ENCODE peak calls at places on chromosomes 16 and 17, in four cellular contexts. D, Z, X and W are unnamed samples.

GRCh38 chr17:39663688-39664580 is 1.2 kb upstream of the TCAP start:
- DNase-seq in D (no peak), Z (no peak), X (no peak), W (peak)

GRCh38 chr16:57834936-57835335 is 32.6 kb upstream of the KIFC3 start:
- DNase-seq in D (no peak), Z (peak), X (no peak), W (no peak)

GRCh38 chr17:39653662-39654331 is 11.4 kb upstream of the TCAP start:
- DNase-seq in D (no peak), Z (no peak), X (no peak), W (peak)

GRCh38 chr16:85767569-85767968 is 16.7 kb upstream of the C16orf74 start:
- DNase-seq in D (no peak), Z (peak), X (no peak), W (no peak)

GRCh38 chr16:48558269-48558915 is 51.6 kb downstream of the N4BP1 start:
- DNase-seq in D (no peak), Z (peak), X (no peak), W (no peak)

GRCh38 chr16:79217375-79218011 is 383.0 kb downstream of the MAF start:
- DNase-seq in D (no peak), Z (no peak), X (no peak), W (no peak)

GRCh38 chr16:12542818-12543699 is 260.6 kb downstream of the CPPED1 start:
- DNase-seq in D (no peak), Z (no peak), X (no peak), W (no peak)

GRCh38 chr16:88711750-88712340 is 5.5 kb downstream of the CTU2 start:
- DNase-seq in D (no peak), Z (no peak), X (no peak), W (no peak)

GRCh38 chr17:14010999-14011692 is 58.2 kb upstream of the COX10 start:
- DNase-seq in D (no peak), Z (no peak), X (no peak), W (no peak)

GRCh38 chr17:50207792-50208567 is 6.5 kb upstream of the COL1A1 start:
- DNase-seq in D (no peak), Z (no peak), X (no peak), W (peak)

GRCh38 chr17:61294777-61295176 is 104.9 kb upstream of the TBX2 start:
- DNase-seq in D (no peak), Z (peak), X (no peak), W (no peak)

GRCh38 chr16:14003119-14003570 is 68.0 kb upstream of the MRTFB start:
- DNase-seq in D (peak), Z (peak), X (peak), W (peak)

GRCh38 chr16:14001521-14001920 is 69.6 kb upstream of the MRTFB start:
- DNase-seq in D (no peak), Z (no peak), X (no peak), W (no peak)

GRCh38 chr16:14004031-14004718 is 66.9 kb upstream of the MRTFB start:
- DNase-seq in D (no peak), Z (no peak), X (no peak), W (no peak)

GRCh38 chr16:14004719-14005315 is 66.3 kb upstream of the MRTFB start:
- DNase-seq in D (no peak), Z (no peak), X (no peak), W (no peak)

DNA sequence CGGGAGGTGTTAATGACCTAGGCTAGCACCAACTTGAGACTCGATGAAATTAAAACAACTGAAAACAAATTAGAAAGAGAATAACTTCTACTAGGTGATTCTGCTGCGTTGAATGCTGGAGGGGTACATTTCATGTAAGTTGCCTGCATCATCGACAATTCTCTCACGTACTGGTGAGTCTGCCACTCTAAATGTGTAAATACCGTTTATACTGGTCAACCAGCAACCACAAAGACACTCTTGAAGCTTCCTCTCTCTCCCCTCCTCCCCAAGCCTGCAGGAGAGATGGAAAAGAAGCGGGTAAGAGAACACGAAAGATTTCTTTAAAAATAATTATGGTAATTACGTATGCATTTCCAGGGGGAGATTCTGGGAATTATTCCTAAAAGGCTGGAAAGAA is 68.7 kb upstream of the MRTFB start:
- DNase-seq in D (no peak), Z (no peak), X (no peak), W (no peak)
- H3K9ac ChIP-seq in D (no peak), Z (no peak), X (no peak), W (no peak)

GRCh38 chr16:56246051-56246817 is 54.9 kb downstream of the GNAO1 start:
- DNase-seq in D (peak), Z (peak), X (peak), W (peak)
- H3K14ac ChIP-seq in D (no peak), Z (no peak), X (no peak), W (peak)

GRCh38 chr16:28140788-28141618 is 70.8 kb downstream of the XPO6 start:
- DNase-seq in D (no peak), Z (no peak), X (no peak), W (no peak)
- H2AFZ ChIP-seq in D (no peak), Z (no peak), X (no peak), W (no peak)

DNA sequence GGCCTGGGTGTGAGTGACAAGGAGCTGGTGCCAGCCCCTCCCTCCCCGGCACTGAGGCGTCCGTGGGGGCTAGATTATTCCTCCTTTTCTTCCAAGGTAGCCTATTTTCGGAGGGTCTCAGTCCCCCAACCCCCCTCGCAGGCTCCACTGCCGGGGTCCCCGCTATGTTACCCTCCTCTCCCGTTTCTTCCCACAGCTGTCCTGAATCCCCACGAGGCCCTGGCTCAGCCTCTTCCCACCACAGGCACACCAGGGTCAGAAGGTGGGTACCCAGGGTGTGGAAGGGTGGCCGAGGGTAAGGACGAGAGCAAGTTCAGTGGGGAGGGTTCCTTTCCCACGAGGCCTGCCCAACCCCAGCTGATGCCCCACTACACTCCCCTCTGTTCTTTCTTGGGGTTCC is 611 bp downstream of the RAMP2 start:
- DNase-seq in D (no peak), Z (no peak), X (no peak), W (no peak)
- H3K9ac ChIP-seq in D (no peak), Z (no peak), X (no peak), W (no peak)

GRCh38 chr17:75457047-75457654 is 716 bp downstream of the TMEM94 start:
- DNase-seq in D (no peak), Z (peak), X (no peak), W (peak)
- H3K14ac ChIP-seq in D (no peak), Z (peak), X (no peak), W (peak)